ENCODE peak calls at places on chromosomes 5 and 9, in seven cellular contexts. S, H, B, G, I, W and O are unnamed samples.

GRCh38 chr9:118281787-118282186 is 577.6 kb downstream of the TLR4 start:
- DNase-seq in S (no peak), H (no peak), B (no peak), G (no peak), I (no peak), W (no peak), O (no peak)

GRCh38 chr5:168583742-168584482 is 4.7 kb upstream of the PANK3 start:
- DNase-seq in S (no peak), H (no peak), B (no peak), G (no peak), I (no peak), W (no peak), O (no peak)

GRCh38 chr9:127878001-127878651 is 651 bp upstream of the AK1 start:
- DNase-seq in S (no peak), H (no peak), B (peak), G (no peak), I (no peak), W (no peak), O (peak)

GRCh38 chr9:120944434-120945125 is 18.0 kb upstream of the TRAF1 start:
- DNase-seq in S (no peak), H (no peak), B (no peak), G (no peak), I (no peak), W (no peak), O (no peak)

GRCh38 chr5:34656001-34656699 is at the start of gene RAI14:
- DNase-seq in S (peak), H (peak), B (peak), G (peak), I (peak), W (no peak), O (peak)

GRCh38 chr5:157516016-157516415 is 56.0 kb downstream of the NIPAL4 start:
- DNase-seq in S (peak), H (no peak), B (no peak), G (peak), I (no peak), W (no peak), O (no peak)

GRCh38 chr9:17159469-17159868 is 24.6 kb downstream of the CNTLN start:
- DNase-seq in S (no peak), H (no peak), B (no peak), G (no peak), I (no peak), W (no peak), O (no peak)

GRCh38 chr5:157864067-157864466 is 5.1 kb upstream of the CLINT1 start:
- DNase-seq in S (no peak), H (no peak), B (no peak), G (no peak), I (no peak), W (no peak), O (no peak)

GRCh38 chr5:80127037-80127642 is 92.0 kb downstream of the THBS4 start:
- DNase-seq in S (no peak), H (no peak), B (no peak), G (no peak), I (no peak), W (no peak), O (no peak)

GRCh38 chr5:78367318-78367991 is 7.0 kb downstream of the SCAMP1 start:
- DNase-seq in S (no peak), H (no peak), B (no peak), G (no peak), I (peak), W (no peak), O (no peak)

GRCh38 chr5:172107606-172108005 is 80.4 kb downstream of the STK10 start:
- DNase-seq in S (peak), H (no peak), B (no peak), G (peak), I (no peak), W (no peak), O (no peak)

GRCh38 chr5:151063136-151063544 is 17.7 kb downstream of the TNIP1 start:
- DNase-seq in S (peak), H (peak), B (no peak), G (peak), I (no peak), W (no peak), O (no peak)

GRCh38 chr5:59588922-59589321 is 304.6 kb downstream of the PDE4D start:
- DNase-seq in S (peak), H (no peak), B (no peak), G (peak), I (no peak), W (no peak), O (no peak)